ENCODE peak calls at places on chromosomes 11 and 22, in seven cellular contexts. K is iPS DF 6.9; G is GDM1; R is D341Med; Q is lower lobe of right lung; F is fibroblast of the aortic adventitia; L is activated CD4-positive, CD25-positive, alpha-beta regulatory T cell. V is an unnamed sample.

GRCh38 chr11:67393990-67394389 is 2.2 kb downstream of the RAD9A start:
- DNase-seq in K (no peak), G (no peak), R (no peak), Q (no peak), F (no peak), L (no peak), V (no peak)

GRCh38 chr22:18050065-18050464 is 25.7 kb upstream of the MICAL3 start:
- DNase-seq in K (no peak), G (no peak), R (no peak), Q (no peak), F (no peak), L (no peak), V (no peak)

GRCh38 chr11:121054266-121054665 is 30.4 kb downstream of the TBCEL start:
- DNase-seq in K (no peak), G (no peak), R (no peak), Q (no peak), F (no peak), L (no peak), V (no peak)

GRCh38 chr11:831951-832528 is 712 bp upstream of the CD151 start:
- DNase-seq in K (no peak), G (no peak), R (no peak), Q (no peak), F (no peak), L (no peak), V (no peak)

GRCh38 chr22:18028817-18029527 is 4.6 kb upstream of the MICAL3 start:
- DNase-seq in K (no peak), G (no peak), R (no peak), Q (no peak), F (no peak), L (no peak), V (no peak)

GRCh38 chr22:23074451-23074850 is 4.1 kb downstream of the GNAZ start:
- DNase-seq in K (no peak), G (no peak), R (no peak), Q (peak), F (no peak), L (no peak), V (no peak)

GRCh38 chr11:123587044-123587443 is 67.4 kb downstream of the SCN3B start:
- DNase-seq in K (no peak), G (no peak), R (no peak), Q (no peak), F (no peak), L (no peak), V (no peak)

GRCh38 chr11:83871013-83871412 is 584.8 kb upstream of the CCDC90B start:
- DNase-seq in K (no peak), G (no peak), R (no peak), Q (no peak), F (no peak), L (no peak), V (no peak)

GRCh38 chr11:113991170-113991569 is 16.3 kb downstream of the HTR3A start:
- DNase-seq in K (peak), G (no peak), R (no peak), Q (no peak), F (peak), L (no peak), V (no peak)

GRCh38 chr11:17810041-17810440 is 75.5 kb downstream of the KCNC1 start:
- DNase-seq in K (no peak), G (no peak), R (no peak), Q (no peak), F (no peak), L (no peak), V (no peak)

GRCh38 chr11:133078591-133079179 is 453.6 kb downstream of the OPCML start:
- DNase-seq in K (peak), G (peak), R (peak), Q (no peak), F (peak), L (no peak), V (peak)

GRCh38 chr11:73312806-73313403 is 4.8 kb downstream of the ARHGEF17 start:
- DNase-seq in K (no peak), G (no peak), R (no peak), Q (no peak), F (no peak), L (no peak), V (no peak)

GRCh38 chr11:45675646-45676045 is 10.2 kb upstream of the CHST1 start:
- DNase-seq in K (no peak), G (no peak), R (no peak), Q (no peak), F (no peak), L (no peak), V (no peak)

GRCh38 chr11:6249822-6250555 is 9.6 kb upstream of the CCKBR start:
- DNase-seq in K (no peak), G (no peak), R (no peak), Q (no peak), F (peak), L (no peak), V (no peak)

GRCh38 chr11:73393479-73394415 is 17.5 kb downstream of the RELT start:
- DNase-seq in K (peak), G (peak), R (peak), Q (peak), F (peak), L (peak), V (peak)

GRCh38 chr11:34305095-34305692 is 52.6 kb downstream of the ABTB2 start:
- DNase-seq in K (no peak), G (no peak), R (no peak), Q (no peak), F (no peak), L (no peak), V (no peak)

GRCh38 chr22:46136539-46137217 is 13.6 kb upstream of the PPARA start:
- DNase-seq in K (no peak), G (no peak), R (no peak), Q (no peak), F (no peak), L (no peak), V (no peak)

GRCh38 chr11:125224391-125225015 is 60.0 kb downstream of the PKNOX2 start:
- DNase-seq in K (no peak), G (no peak), R (peak), Q (no peak), F (peak), L (no peak), V (no peak)

GRCh38 chr11:75475767-75476650 is 43.0 kb upstream of the KLHL35 start:
- DNase-seq in K (no peak), G (peak), R (no peak), Q (peak), F (peak), L (no peak), V (peak)

GRCh38 chr22:35258144-35258988 is 1.1 kb downstream of the HMGXB4 start:
- DNase-seq in K (no peak), G (no peak), R (peak), Q (no peak), F (peak), L (no peak), V (no peak)

V was measured in Ammon's horn.